ENCODE peak calls at places on chromosomes 1 and 21, in nine cellular contexts. I is endothelial cell, Q is OCI-LY7, K is MM.1S, A is activated B cell treated with CpG ODN at 0.5 μM for 24 hours, Y is body of pancreas, P is DND-41, M is progenitor cell of endocrine pancreas, N is lung. V is an unnamed sample.

GRCh38 chr1:180544050-180544449 is 14.7 kb upstream of the OVAAL start:
- DNase-seq in I (no peak), Q (no peak), K (no peak), A (no peak), Y (peak), P (no peak), M (no peak), N (no peak), V (no peak)

GRCh38 chr1:173354937-173355280 is 122.2 kb upstream of the PRDX6 start:
- DNase-seq in I (no peak), Q (no peak), K (no peak), A (no peak), Y (no peak), P (no peak), M (no peak), N (no peak), V (no peak)

GRCh38 chr1:218813247-218813646 is 360.4 kb upstream of the LYPLAL1 start:
- DNase-seq in I (no peak), Q (no peak), K (no peak), A (no peak), Y (no peak), P (no peak), M (no peak), N (no peak), V (no peak)

GRCh38 chr21:43739648-43740435 is 20.9 kb downstream of the PDXK start:
- DNase-seq in I (no peak), Q (no peak), K (no peak), A (no peak), Y (peak), P (no peak), M (no peak), N (no peak), V (no peak)

GRCh38 chr21:27536319-27536718 is 569.4 kb upstream of the ADAMTS5 start:
- DNase-seq in I (no peak), Q (no peak), K (no peak), A (no peak), Y (no peak), P (no peak), M (no peak), N (no peak), V (no peak)

GRCh38 chr1:13956386-13956785 is 256.4 kb downstream of the PRDM2 start:
- DNase-seq in I (no peak), Q (no peak), K (no peak), A (no peak), Y (no peak), P (no peak), M (no peak), N (peak), V (no peak)

GRCh38 chr1:39102537-39103320 is 76.6 kb downstream of the NDUFS5 start:
- DNase-seq in I (no peak), Q (peak), K (peak), A (peak), Y (peak), P (peak), M (no peak), N (peak), V (peak)

GRCh38 chr1:177077734-177078489 is 86.6 kb downstream of the ASTN1 start:
- DNase-seq in I (no peak), Q (no peak), K (no peak), A (no peak), Y (no peak), P (no peak), M (no peak), N (no peak), V (no peak)

GRCh38 chr1:59128239-59128736 is 168.6 kb upstream of the FGGY start:
- DNase-seq in I (no peak), Q (no peak), K (no peak), A (no peak), Y (no peak), P (no peak), M (no peak), N (no peak), V (no peak)

GRCh38 chr1:7341145-7341900 is 429.8 kb upstream of the VAMP3 start:
- DNase-seq in I (no peak), Q (no peak), K (no peak), A (no peak), Y (peak), P (no peak), M (no peak), N (no peak), V (no peak)

GRCh38 chr1:22916469-22916817 is 56.2 kb downstream of the LACTBL1 start:
- DNase-seq in I (no peak), Q (peak), K (no peak), A (no peak), Y (no peak), P (peak), M (no peak), N (no peak), V (no peak)

GRCh38 chr1:244436336-244437102 is 15.2 kb downstream of the ADSS2 start:
- DNase-seq in I (no peak), Q (no peak), K (no peak), A (no peak), Y (no peak), P (no peak), M (no peak), N (no peak), V (no peak)

GRCh38 chr1:66402194-66402593 is 131.8 kb upstream of the SGIP1 start:
- DNase-seq in I (no peak), Q (peak), K (peak), A (peak), Y (peak), P (peak), M (no peak), N (no peak), V (no peak)

GRCh38 chr1:220991506-220991905 is 112.3 kb downstream of the HLX start:
- DNase-seq in I (no peak), Q (no peak), K (no peak), A (no peak), Y (no peak), P (no peak), M (no peak), N (no peak), V (no peak)

GRCh38 chr1:37794372-37795339 is 1.0 kb downstream of the MANEAL start:
- DNase-seq in I (no peak), Q (no peak), K (peak), A (no peak), Y (no peak), P (peak), M (no peak), N (no peak), V (no peak)

DNA sequence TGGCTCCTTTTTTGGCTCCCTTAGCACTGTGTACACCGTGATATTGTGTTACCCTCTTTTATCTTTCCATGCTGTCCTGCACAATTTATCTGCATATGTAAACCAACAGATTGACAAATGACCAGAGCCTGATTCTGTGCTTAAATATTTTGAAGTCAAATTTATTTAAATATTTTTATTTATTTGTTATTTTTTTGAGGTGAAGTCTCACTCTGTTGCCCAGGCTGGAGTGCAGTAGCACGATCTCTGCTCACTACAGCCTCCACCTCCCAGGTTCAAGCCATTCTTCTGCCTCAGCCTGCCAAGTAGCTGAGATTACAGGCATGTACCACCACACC is 12.8 kb downstream of the PMF1 start:
- DNase-seq in I (no peak), Q (no peak), K (no peak), A (no peak), Y (no peak), P (no peak), M (no peak), N (no peak), V (no peak)
- TF ChIP-seq CTCF in I (no peak), Q (peak), K (no peak), A (no peak), Y (peak), P (no peak), M (no peak), N (no peak), V (peak)

GRCh38 chr1:230365723-230366307 is 60.3 kb downstream of the PGBD5 start:
- DNase-seq in I (no peak), Q (no peak), K (no peak), A (no peak), Y (no peak), P (no peak), M (no peak), N (no peak), V (no peak)
- TF ChIP-seq CTCF in I (no peak), Q (peak), K (no peak), A (no peak), Y (no peak), P (no peak), M (no peak), N (no peak), V (no peak)

DNA sequence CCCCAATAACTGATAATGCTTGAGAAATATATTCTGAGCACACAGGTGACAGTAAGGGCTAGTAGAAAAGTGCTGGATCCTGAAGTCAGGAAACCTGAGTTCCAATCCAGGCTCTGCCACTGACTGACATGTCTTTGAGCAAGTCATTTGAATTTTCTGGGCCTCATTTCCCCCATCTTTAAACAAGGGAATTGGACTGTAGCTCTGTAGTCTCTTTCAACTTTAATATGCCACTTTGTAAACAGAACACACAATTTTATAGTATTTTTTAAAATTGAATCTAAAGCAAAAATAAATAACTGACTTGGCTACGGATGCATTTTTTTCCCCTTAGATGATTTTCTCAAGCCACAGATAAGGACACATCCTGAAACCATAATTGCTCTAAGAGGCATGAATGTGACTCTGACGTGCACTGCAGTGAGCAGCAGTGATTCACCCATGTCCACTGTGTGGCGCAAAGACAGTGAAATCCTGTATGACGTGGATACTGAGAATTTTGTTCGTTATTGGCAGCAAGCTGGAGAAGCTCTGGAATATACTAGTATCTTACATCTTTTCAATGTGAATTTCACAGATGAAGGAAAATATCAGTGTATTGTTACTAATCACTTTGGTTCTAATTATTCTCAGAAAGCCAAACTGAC is 37.0 kb downstream of the LRIG2 start:
- DNase-seq in I (no peak), Q (no peak), K (no peak), A (no peak), Y (peak), P (no peak), M (no peak), N (no peak), V (no peak)
- TF ChIP-seq CTCF in I (no peak), Q (no peak), K (no peak), A (no peak), Y (no peak), P (no peak), M (no peak), N (no peak), V (no peak)

DNA sequence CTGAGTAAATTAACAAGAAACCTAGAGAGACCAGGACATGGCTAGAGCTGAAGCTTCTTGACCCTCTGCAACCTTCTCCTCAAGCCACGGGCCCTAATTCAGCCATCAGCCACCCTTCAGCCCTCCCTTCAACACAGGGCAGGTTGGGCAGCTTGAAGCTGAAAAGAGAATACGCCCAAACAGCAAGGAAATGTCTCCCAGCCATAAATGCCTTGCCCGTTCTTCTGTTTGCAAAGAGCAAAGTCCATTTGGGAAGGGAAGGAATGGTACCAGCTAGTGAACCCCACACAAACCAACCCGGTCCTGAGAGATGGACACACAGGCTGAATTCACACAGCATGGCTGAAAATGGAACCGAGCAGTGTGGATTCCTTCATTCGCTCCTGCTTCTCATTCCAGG is 11.5 kb downstream of the PLEKHA6 start:
- DNase-seq in I (no peak), Q (no peak), K (no peak), A (no peak), Y (no peak), P (no peak), M (no peak), N (no peak), V (no peak)
- TF ChIP-seq CTCF in I (no peak), Q (no peak), K (no peak), A (no peak), Y (no peak), P (no peak), M (no peak), N (no peak), V (no peak)

GRCh38 chr1:34378968-34379729 is 202.4 kb downstream of the C1orf94 start:
- DNase-seq in I (no peak), Q (no peak), K (no peak), A (no peak), Y (no peak), P (no peak), M (no peak), N (no peak), V (no peak)
- TF ChIP-seq CTCF in I (no peak), Q (no peak), K (no peak), A (no peak), Y (no peak), P (no peak), M (no peak), N (no peak), V (no peak)

GRCh38 chr21:32424674-32425073 is 12.2 kb downstream of the EVA1C start:
- DNase-seq in I (no peak), Q (no peak), K (no peak), A (no peak), Y (no peak), P (no peak), M (no peak), N (no peak), V (no peak)

GRCh38 chr21:32426592-32427051 is 14.1 kb downstream of the EVA1C start:
- DNase-seq in I (no peak), Q (no peak), K (no peak), A (no peak), Y (no peak), P (no peak), M (no peak), N (no peak), V (no peak)

GRCh38 chr21:32423846-32424535 is 11.5 kb downstream of the EVA1C start:
- DNase-seq in I (no peak), Q (no peak), K (no peak), A (no peak), Y (no peak), P (no peak), M (no peak), N (no peak), V (no peak)

GRCh38 chr21:32426066-32426465 is 13.6 kb downstream of the EVA1C start:
- DNase-seq in I (no peak), Q (no peak), K (no peak), A (no peak), Y (no peak), P (no peak), M (no peak), N (no peak), V (no peak)

GRCh38 chr21:32425628-32426027 is 13.1 kb downstream of the EVA1C start:
- DNase-seq in I (no peak), Q (no peak), K (no peak), A (no peak), Y (no peak), P (no peak), M (no peak), N (no peak), V (no peak)
- TF ChIP-seq CTCF in I (no peak), Q (peak), K (no peak), A (no peak), Y (no peak), P (no peak), M (no peak), N (no peak), V (no peak)

GRCh38 chr1:162396201-162396906 is 14.8 kb downstream of the C1orf226 start:
- DNase-seq in I (no peak), Q (no peak), K (no peak), A (no peak), Y (no peak), P (no peak), M (no peak), N (no peak), V (no peak)

GRCh38 chr1:162400790-162401189 is 11.1 kb downstream of the SH2D1B start:
- DNase-seq in I (no peak), Q (no peak), K (no peak), A (no peak), Y (no peak), P (no peak), M (no peak), N (no peak), V (no peak)

GRCh38 chr1:162397943-162398560 is 13.9 kb downstream of the SH2D1B start:
- DNase-seq in I (no peak), Q (no peak), K (no peak), A (no peak), Y (no peak), P (no peak), M (no peak), N (no peak), V (no peak)

GRCh38 chr1:162398999-162399580 is 12.8 kb downstream of the SH2D1B start:
- DNase-seq in I (no peak), Q (no peak), K (no peak), A (no peak), Y (no peak), P (no peak), M (no peak), N (no peak), V (no peak)

DNA sequence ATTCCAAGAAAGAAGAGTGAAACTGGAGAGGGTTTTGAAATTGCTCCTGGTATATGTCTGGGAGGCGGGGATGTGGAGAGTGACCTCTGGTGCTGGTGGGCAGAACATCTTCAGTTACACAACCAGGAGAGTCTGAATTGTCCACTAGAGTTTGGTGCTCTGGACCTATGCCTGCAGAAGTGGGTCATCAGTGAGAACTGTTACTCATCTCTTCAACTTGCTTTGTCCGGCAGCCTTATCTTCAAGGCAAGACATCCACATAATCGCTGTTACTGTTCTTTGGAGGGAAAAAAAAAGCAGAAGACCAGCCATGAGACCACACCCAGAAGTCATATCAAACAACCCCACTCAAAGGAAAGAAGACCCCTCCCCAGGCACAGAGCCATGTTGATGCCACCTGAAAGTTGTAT is 14.9 kb downstream of the SH2D1B start:
- DNase-seq in I (no peak), Q (no peak), K (no peak), A (no peak), Y (no peak), P (no peak), M (no peak), N (no peak), V (no peak)
- TF ChIP-seq CTCF in I (no peak), Q (no peak), K (no peak), A (no peak), Y (no peak), P (no peak), M (no peak), N (no peak), V (no peak)

GRCh38 chr1:93001893-93002292 is 40.6 kb upstream of the DIPK1A start:
- DNase-seq in I (no peak), Q (no peak), K (no peak), A (no peak), Y (no peak), P (no peak), M (no peak), N (no peak), V (no peak)
- TF ChIP-seq CTCF in I (no peak), Q (no peak), K (no peak), A (no peak), Y (no peak), P (no peak), M (no peak), N (no peak), V (no peak)